ENCODE peak calls at places on chromosomes 2 and 18, in eight cellular contexts. L, Z, S, P, V, W, E and D are unnamed samples.

GRCh38 chr2:95240091-95240490 is 32.8 kb downstream of the ZNF892 start:
- DNase-seq in L (no peak), Z (no peak), S (no peak), P (no peak), V (no peak), W (no peak), E (no peak), D (no peak)

GRCh38 chr2:174561283-174562275 is 36.0 kb downstream of the WIPF1 start:
- DNase-seq in L (peak; percentile 64), Z (no peak), S (peak; percentile 76), P (no peak), V (no peak), W (peak; percentile 88), E (no peak), D (peak; percentile 82)

GRCh38 chr2:191749181-191749540 is 71.2 kb downstream of the NABP1 start:
- DNase-seq in L (no peak), Z (no peak), S (no peak), P (no peak), V (no peak), W (no peak), E (no peak), D (no peak)

GRCh38 chr2:231463698-231464575 is at the start of gene NCL:
- DNase-seq in L (peak; percentile 89), Z (peak; percentile 74), S (peak; percentile 84), P (peak; percentile 95), V (peak; percentile 97), W (peak; percentile 89), E (peak; percentile 85), D (peak; percentile 92)

GRCh38 chr18:75064513-75064905 is 144.4 kb downstream of the PTGR3 start:
- DNase-seq in L (no peak), Z (no peak), S (no peak), P (no peak), V (no peak), W (no peak), E (no peak), D (no peak)

GRCh38 chr2:108855194-108855593 is 68.6 kb downstream of the CCDC138 start:
- DNase-seq in L (peak; percentile 34), Z (peak; percentile 9), S (no peak), P (no peak), V (peak; percentile 41), W (no peak), E (no peak), D (no peak)

GRCh38 chr2:201668402-201668801 is 25.1 kb upstream of the TMEM237 start:
- DNase-seq in L (no peak), Z (no peak), S (no peak), P (no peak), V (no peak), W (no peak), E (no peak), D (no peak)

GRCh38 chr2:232292395-232293154 is 86.0 kb upstream of the ALPP start:
- DNase-seq in L (peak; percentile 66), Z (peak; percentile 59), S (peak; percentile 43), P (peak; percentile 9), V (peak; percentile 72), W (peak; percentile 66), E (peak; percentile 55), D (no peak)

GRCh38 chr2:9380702-9381628 is 42.4 kb downstream of the ITGB1BP1 start:
- DNase-seq in L (peak; percentile 95), Z (no peak), S (peak; percentile 28), P (no peak), V (no peak), W (peak; percentile 81), E (no peak), D (no peak)

GRCh38 chr2:26911911-26912861 is 58.3 kb upstream of the MAPRE3 start:
- DNase-seq in L (peak; percentile 16), Z (no peak), S (no peak), P (no peak), V (no peak), W (no peak), E (no peak), D (no peak)

GRCh38 chr2:238558456-238559099 is 131.9 kb downstream of the ASB1 start:
- DNase-seq in L (no peak), Z (no peak), S (no peak), P (no peak), V (no peak), W (no peak), E (no peak), D (no peak)

GRCh38 chr18:9333441-9334350 is 877 bp upstream of the TWSG1 start:
- DNase-seq in L (peak; percentile 79), Z (peak; percentile 40), S (peak; percentile 25), P (no peak), V (no peak), W (no peak), E (no peak), D (no peak)

GRCh38 chr2:120305296-120305695 is 40.6 kb upstream of the INHBB start:
- DNase-seq in L (no peak), Z (no peak), S (no peak), P (no peak), V (peak; percentile 45), W (no peak), E (no peak), D (no peak)

GRCh38 chr18:11861583-11862288 is 10.5 kb downstream of the CHMP1B start:
- DNase-seq in L (no peak), Z (no peak), S (no peak), P (no peak), V (no peak), W (no peak), E (no peak), D (no peak)

GRCh38 chr2:101540518-101540917 is 65.6 kb upstream of the RFX8 start:
- DNase-seq in L (peak; percentile 77), Z (no peak), S (no peak), P (no peak), V (no peak), W (no peak), E (no peak), D (no peak)

GRCh38 chr2:108278631-108279030 is 10.1 kb upstream of the SULT1C2 start:
- DNase-seq in L (no peak), Z (no peak), S (no peak), P (no peak), V (no peak), W (no peak), E (no peak), D (no peak)

GRCh38 chr2:12931211-12931844 is 214.6 kb downstream of the TRIB2 start:
- DNase-seq in L (peak; percentile 75), Z (peak; percentile 48), S (no peak), P (no peak), V (peak; percentile 28), W (peak; percentile 32), E (no peak), D (no peak)

GRCh38 chr18:45167109-45167551 is 448.1 kb upstream of the SLC14A2 start:
- DNase-seq in L (peak; percentile 73), Z (no peak), S (no peak), P (no peak), V (no peak), W (no peak), E (no peak), D (no peak)

GRCh38 chr2:25000503-25001328 is 29.0 kb upstream of the DNAJC27 start:
- DNase-seq in L (peak; percentile 85), Z (no peak), S (no peak), P (no peak), V (no peak), W (no peak), E (no peak), D (no peak)

GRCh38 chr2:120658285-120659158 is 77.1 kb upstream of the GLI2 start:
- DNase-seq in L (no peak), Z (no peak), S (no peak), P (no peak), V (no peak), W (no peak), E (no peak), D (no peak)

GRCh38 chr2:162245737-162246136 is 2.5 kb upstream of the FAP start:
- DNase-seq in L (peak; percentile 75), Z (no peak), S (no peak), P (no peak), V (peak; percentile 72), W (no peak), E (no peak), D (no peak)

GRCh38 chr2:209476367-209477191 is 52.7 kb downstream of the MAP2 start:
- DNase-seq in L (no peak), Z (no peak), S (no peak), P (no peak), V (no peak), W (peak; percentile 10), E (no peak), D (peak; percentile 26)

GRCh38 chr2:142756430-142756829 is 121.0 kb upstream of the KYNU start:
- DNase-seq in L (peak; percentile 65), Z (peak; percentile 3), S (no peak), P (no peak), V (no peak), W (no peak), E (no peak), D (no peak)

GRCh38 chr18:77069931-77070330 is 62.7 kb downstream of the MBP start:
- DNase-seq in L (no peak), Z (no peak), S (no peak), P (no peak), V (no peak), W (no peak), E (no peak), D (no peak)

GRCh38 chr2:49403722-49404507 is 249.6 kb upstream of the FSHR start:
- DNase-seq in L (no peak), Z (no peak), S (no peak), P (no peak), V (no peak), W (no peak), E (no peak), D (no peak)